ENCODE peak calls at places on chromosomes 16 and 17, in nine cellular contexts. S is gastrocnemius medialis, R is suprapubic skin, M is ovary, Q is stomach, U is IMR-90, T is upper lobe of left lung, K is adrenal gland, V is body of pancreas. I is an unnamed sample. For H3K9me3, the result is how much of the 10 kb centered on the place peaks cover.

GRCh38 chr17:36001862-36002603 is 680 bp upstream of the CCL15 start:
- DNase-seq in S (no peak), R (no peak), M (no peak), Q (peak), U (no peak), T (peak), K (no peak), V (peak), I (no peak)

GRCh38 chr17:51322390-51323029 is 62.2 kb downstream of the UTP18 start:
- DNase-seq in S (no peak), R (no peak), M (no peak), Q (no peak), U (peak), T (no peak), K (no peak), V (no peak), I (no peak)

GRCh38 chr17:35265071-35265470 is 22.2 kb downstream of the SLFN5 start:
- DNase-seq in S (no peak), R (no peak), M (no peak), Q (no peak), U (no peak), T (no peak), K (no peak), V (no peak), I (no peak)

GRCh38 chr17:8314797-8315739 is 5.0 kb downstream of the ARHGEF15 start:
- DNase-seq in S (no peak), R (no peak), M (no peak), Q (peak), U (no peak), T (peak), K (no peak), V (peak), I (no peak)

GRCh38 chr17:39169518-39169917 is 3.6 kb upstream of the ARL5C start:
- DNase-seq in S (no peak), R (no peak), M (no peak), Q (no peak), U (no peak), T (no peak), K (no peak), V (no peak), I (no peak)

GRCh38 chr17:45666046-45666600 is 118.0 kb upstream of the CRHR1 start:
- DNase-seq in S (no peak), R (no peak), M (no peak), Q (no peak), U (no peak), T (no peak), K (no peak), V (no peak), I (no peak)

GRCh38 chr17:61294777-61295176 is 104.9 kb upstream of the TBX2 start:
- DNase-seq in S (no peak), R (no peak), M (no peak), Q (no peak), U (peak), T (no peak), K (no peak), V (no peak), I (no peak)

GRCh38 chr16:30065943-30066881 is 652 bp downstream of the ALDOA start:
- DNase-seq in S (no peak), R (no peak), M (peak), Q (no peak), U (peak), T (peak), K (peak), V (peak), I (peak)

GRCh38 chr16:23711785-23712184 is 1.2 kb downstream of the ERN2 start:
- DNase-seq in S (no peak), R (no peak), M (no peak), Q (peak), U (no peak), T (no peak), K (no peak), V (no peak), I (no peak)

GRCh38 chr17:44636562-44636961 is 19.7 kb upstream of the MEIOC start:
- DNase-seq in S (no peak), R (no peak), M (no peak), Q (no peak), U (peak), T (no peak), K (no peak), V (no peak), I (no peak)

GRCh38 chr17:81556175-81556691 is 4.1 kb upstream of the FAAP100 start:
- DNase-seq in S (peak), R (no peak), M (no peak), Q (no peak), U (peak), T (no peak), K (peak), V (no peak), I (peak)

GRCh38 chr17:17568772-17569195 is 22.7 kb downstream of the PEMT start:
- DNase-seq in S (peak), R (no peak), M (peak), Q (peak), U (peak), T (peak), K (peak), V (peak), I (peak)

GRCh38 chr16:56896244-56896643 is 31.2 kb downstream of the SLC12A3 start:
- DNase-seq in S (no peak), R (no peak), M (no peak), Q (peak), U (no peak), T (no peak), K (no peak), V (peak), I (no peak)

GRCh38 chr17:75724016-75725003 is 3.1 kb downstream of the ITGB4 start:
- DNase-seq in S (no peak), R (peak), M (no peak), Q (no peak), U (no peak), T (no peak), K (no peak), V (no peak), I (no peak)

GRCh38 chr16:64356267-64356666 is 765.6 kb downstream of the CDH11 start:
- DNase-seq in S (no peak), R (no peak), M (no peak), Q (no peak), U (peak), T (no peak), K (no peak), V (no peak), I (no peak)

GRCh38 chr16:48064971-48065370 is 90.8 kb downstream of the ABCC12 start:
- DNase-seq in S (no peak), R (no peak), M (no peak), Q (no peak), U (peak), T (no peak), K (no peak), V (no peak), I (no peak)

GRCh38 chr16:76278976-76279375 is 1.8 kb downstream of the CNTNAP4 start:
- DNase-seq in S (no peak), R (no peak), M (no peak), Q (no peak), U (no peak), T (no peak), K (no peak), V (no peak), I (no peak)

GRCh38 chr17:40095944-40096791 is 4.2 kb downstream of the NR1D1 start:
- DNase-seq in S (peak), R (no peak), M (no peak), Q (peak), U (peak), T (peak), K (peak), V (no peak), I (peak)

GRCh38 chr16:22206847-22207714 is 1.0 kb downstream of the EEF2K start:
- DNase-seq in S (peak), R (peak), M (peak), Q (peak), U (peak), T (peak), K (peak), V (peak), I (peak)

GRCh38 chr16:22204091-22204655 is 1.9 kb upstream of the EEF2K start:
- DNase-seq in S (no peak), R (no peak), M (no peak), Q (no peak), U (no peak), T (no peak), K (no peak), V (no peak), I (no peak)

GRCh38 chr16:22205577-22206012 is 483 bp upstream of the EEF2K start:
- DNase-seq in S (no peak), R (no peak), M (no peak), Q (no peak), U (no peak), T (no peak), K (no peak), V (no peak), I (no peak)

GRCh38 chr16:22207715-22208360 is 1.8 kb downstream of the EEF2K start:
- DNase-seq in S (no peak), R (no peak), M (no peak), Q (no peak), U (no peak), T (no peak), K (no peak), V (no peak), I (no peak)

DNA sequence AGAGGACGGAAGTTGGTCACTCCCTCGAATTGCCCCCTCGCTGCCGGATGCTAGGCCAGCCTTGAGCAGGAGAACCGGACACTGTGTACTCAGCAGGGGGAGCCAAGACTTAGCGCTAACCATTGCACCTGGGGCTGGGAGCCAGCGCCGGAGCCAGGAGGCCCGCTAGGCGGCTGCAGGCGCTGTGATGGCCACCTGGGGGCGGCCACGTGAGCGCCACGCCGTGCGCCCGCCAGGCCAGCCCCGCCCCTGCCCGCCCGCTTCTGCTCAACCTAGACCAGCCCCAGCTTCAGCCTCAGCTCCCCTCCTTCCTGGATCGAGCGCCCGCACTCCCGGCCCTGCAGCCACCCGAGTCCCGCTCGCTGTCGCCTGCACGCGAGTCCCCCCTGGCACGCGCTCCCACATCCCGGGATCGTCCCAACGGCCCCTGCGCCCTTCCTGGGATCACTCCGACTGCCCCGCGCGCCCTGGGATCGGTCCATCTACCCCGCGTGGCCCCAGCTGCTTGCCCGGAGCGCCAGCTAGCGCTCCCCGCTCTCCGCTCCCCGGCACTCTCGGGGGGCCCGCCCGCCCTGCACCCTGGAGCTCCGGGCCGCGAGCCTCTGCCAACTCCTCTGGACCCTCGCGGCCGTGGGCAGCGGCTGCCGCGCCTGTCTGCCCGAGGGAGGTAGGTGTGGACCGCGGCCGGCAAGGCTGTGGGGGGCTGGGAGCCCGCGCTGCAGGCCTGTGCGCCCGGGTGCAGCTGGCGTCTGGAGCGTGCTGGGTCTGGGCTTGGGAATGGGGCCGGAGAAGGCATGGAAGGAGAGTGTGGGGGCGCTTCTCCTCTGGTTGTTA is at the start of gene EEF2K:
- DNase-seq in S (peak), R (peak), M (peak), Q (peak), U (peak), T (peak), K (peak), V (peak), I (peak)
- TF ChIP-seq POLR2A in S (peak), R (no peak), M (peak), Q (no peak), U (no peak), T (peak), K (peak), V (peak), I (peak)

GRCh38 chr16:84726670-84727467 is 27.1 kb downstream of the USP10 start:
- DNase-seq in S (no peak), R (no peak), M (no peak), Q (no peak), U (no peak), T (peak), K (no peak), V (no peak), I (peak)

GRCh38 chr16:84729716-84730320 is 30.0 kb downstream of the USP10 start:
- DNase-seq in S (no peak), R (no peak), M (no peak), Q (no peak), U (peak), T (no peak), K (no peak), V (no peak), I (no peak)

GRCh38 chr16:84730406-84731106 is 30.8 kb downstream of the USP10 start:
- DNase-seq in S (peak), R (no peak), M (no peak), Q (peak), U (peak), T (peak), K (peak), V (peak), I (peak)

GRCh38 chr16:84726079-84726669 is 26.4 kb downstream of the USP10 start:
- DNase-seq in S (peak), R (peak), M (peak), Q (peak), U (peak), T (peak), K (peak), V (peak), I (peak)

GRCh38 chr16:84728853-84729424 is 29.1 kb downstream of the USP10 start:
- DNase-seq in S (no peak), R (no peak), M (no peak), Q (no peak), U (no peak), T (no peak), K (no peak), V (no peak), I (no peak)
- H3K4me3 ChIP-seq in S (no peak), R (no peak), M (no peak), Q (no peak), U (no peak), T (no peak), K (no peak), V (no peak), I (no peak)

DNA sequence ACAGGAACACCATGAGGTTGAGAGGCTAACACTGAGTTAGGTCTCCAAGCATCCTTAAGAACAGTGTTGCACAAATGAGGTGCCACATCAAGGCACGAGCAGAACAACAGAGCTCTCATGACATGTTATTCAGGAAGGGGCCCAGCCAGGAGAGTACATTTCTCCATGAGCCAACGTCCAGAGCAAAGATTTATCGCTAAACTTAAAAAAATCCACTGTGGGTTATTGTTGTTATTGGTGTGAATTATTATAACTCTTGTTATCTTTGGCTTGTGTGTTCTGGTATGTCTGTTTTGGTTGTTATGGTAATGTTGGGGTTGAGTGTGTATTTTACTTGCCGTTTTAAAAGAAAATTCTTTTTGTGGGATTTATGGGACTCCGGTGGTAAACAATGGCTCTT is 68.9 kb upstream of the MSI2 start:
- DNase-seq in S (no peak), R (no peak), M (no peak), Q (no peak), U (no peak), T (no peak), K (no peak), V (no peak), I (no peak)
- H3K9me3 ChIP-seq in S (under half), R (under half), M (under half), Q (under half), U (under half), T (under half), K (under half), V (under half), I (under half)

DNA sequence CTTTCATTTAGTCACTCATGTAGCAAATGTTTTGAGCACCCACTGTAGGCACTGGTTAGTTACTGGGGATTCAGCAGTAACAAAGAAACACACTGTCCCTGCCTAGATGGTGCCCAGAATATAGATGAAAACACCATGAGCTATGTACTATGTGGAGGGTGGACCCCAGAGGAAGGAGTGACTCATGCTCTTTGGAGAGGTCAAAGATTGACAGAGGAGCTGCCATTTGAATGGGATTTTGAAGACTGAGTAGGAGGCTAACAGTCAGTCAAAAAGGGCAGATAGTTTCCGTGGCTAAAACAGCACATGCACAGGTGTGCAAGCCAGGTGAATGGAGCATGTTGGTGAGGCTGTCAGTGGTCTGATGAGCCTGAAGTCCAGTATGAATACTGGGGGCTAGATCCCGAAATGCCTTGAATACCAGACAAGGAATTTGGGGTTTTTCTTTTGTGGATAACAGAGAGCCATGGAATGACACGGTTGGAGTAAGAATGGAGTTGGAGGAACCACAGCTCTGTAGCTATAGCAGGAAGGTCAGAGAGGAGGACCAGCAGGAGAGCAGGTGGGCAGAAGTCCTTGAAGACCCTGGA is 6.1 kb downstream of the IL21R start:
- DNase-seq in S (no peak), R (no peak), M (no peak), Q (no peak), U (peak), T (no peak), K (no peak), V (no peak), I (no peak)
- TF ChIP-seq POLR2A in S (no peak), R (no peak), M (no peak), Q (no peak), U (no peak), T (no peak), K (no peak), V (no peak), I (no peak)

GRCh38 chr16:31916056-31916488 is 42.5 kb downstream of the ZNF267 start:
- DNase-seq in S (no peak), R (no peak), M (no peak), Q (no peak), U (no peak), T (no peak), K (no peak), V (no peak), I (no peak)

DNA sequence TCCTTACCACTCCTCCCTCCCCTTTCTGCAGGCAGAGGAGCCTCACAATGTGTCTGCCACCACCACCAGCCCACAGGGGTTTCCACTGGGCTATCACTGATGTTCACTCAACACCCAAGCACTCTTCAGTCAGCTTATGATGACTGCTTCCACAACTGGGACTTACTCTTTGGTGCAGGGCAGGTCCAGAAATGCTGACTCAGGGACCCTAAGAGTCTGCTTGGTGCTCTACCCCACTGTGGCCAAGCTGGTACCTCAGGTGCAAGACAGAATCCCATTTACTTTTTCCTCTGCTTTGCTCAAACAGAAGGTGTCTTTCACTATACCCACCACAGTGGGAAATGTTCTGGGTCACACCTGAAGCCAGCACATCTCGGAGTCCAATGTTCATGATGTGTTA is 40.1 kb downstream of the ZNF267 start:
- DNase-seq in S (no peak), R (no peak), M (no peak), Q (no peak), U (no peak), T (no peak), K (no peak), V (no peak), I (no peak)
- H3K4me3 ChIP-seq in S (no peak), R (no peak), M (no peak), Q (no peak), U (no peak), T (no peak), K (no peak), V (no peak), I (no peak)

GRCh38 chr16:34078697-34079096 is 619.3 kb downstream of the TP53TG3F start:
- DNase-seq in S (no peak), R (no peak), M (no peak), Q (no peak), U (peak), T (no peak), K (no peak), V (no peak), I (no peak)
- H3K9me3 ChIP-seq in S (under half), R (under half), M (under half), Q (half or more), U (under half), T (under half), K (under half), V (under half), I (half or more)

DNA sequence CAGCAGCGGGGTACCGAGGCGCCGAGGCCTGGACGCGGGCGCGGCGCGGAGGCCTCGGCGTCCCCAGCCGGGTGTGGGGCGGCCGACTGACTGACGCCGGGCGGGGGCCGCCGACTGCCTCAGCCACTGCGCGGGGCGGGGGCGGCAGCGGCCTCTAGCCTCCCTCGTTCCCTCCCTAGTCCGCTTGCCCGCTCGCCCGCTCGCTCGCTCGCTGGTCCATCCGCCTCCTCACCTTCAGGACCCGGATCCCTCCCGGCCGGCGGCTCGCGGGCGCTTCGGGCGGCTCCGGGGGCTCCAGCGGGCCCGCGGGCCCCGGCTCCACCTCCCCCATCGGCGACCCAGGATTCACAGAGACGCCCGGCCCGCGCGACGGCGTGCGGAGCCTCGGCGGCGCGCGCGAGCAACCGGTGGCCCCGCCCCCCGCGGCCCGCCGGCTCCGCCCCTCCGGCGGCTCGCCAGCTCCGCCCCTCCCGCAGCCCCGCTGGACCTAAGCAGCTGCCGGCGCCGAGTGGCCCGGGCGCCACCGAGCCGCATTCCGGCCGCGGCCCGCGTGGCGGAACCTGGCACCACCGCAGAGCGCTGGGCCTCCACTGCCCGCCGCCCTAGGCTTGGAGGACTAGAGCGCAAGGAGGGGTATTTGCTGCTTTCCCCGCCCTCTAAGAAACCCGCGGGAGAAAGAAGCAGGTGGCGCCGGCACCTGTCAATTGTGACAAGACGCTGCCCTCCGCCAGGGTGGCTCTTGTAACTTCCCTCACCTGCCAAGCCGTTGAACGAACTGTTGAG is 773 bp downstream of the PHLPP2 start:
- DNase-seq in S (peak), R (peak), M (peak), Q (peak), U (peak), T (peak), K (peak), V (peak), I (peak)
- TF ChIP-seq POLR2A in S (peak), R (peak), M (peak), Q (no peak), U (peak), T (peak), K (peak), V (peak), I (peak)

GRCh38 chr16:25009822-25010221 is 5.3 kb downstream of the ARHGAP17 start:
- DNase-seq in S (no peak), R (peak), M (no peak), Q (no peak), U (peak), T (peak), K (no peak), V (no peak), I (peak)
- H3K4me3 ChIP-seq in S (no peak), R (no peak), M (no peak), Q (no peak), U (no peak), T (no peak), K (no peak), V (no peak), I (peak)

I was measured in heart left ventricle.